ENCODE peak calls at places on chromosomes 12 and 14, in five cellular contexts. N, C, X, R and L are unnamed samples.
A peak's percentile ranks its signal among the peaks of the same experiment; 100 is the strongest.

GRCh38 chr12:10140001-10140400 is 10.0 kb upstream of the CLEC7A start:
- DNase-seq in C (peak; percentile 10), X (peak; percentile 65), N (peak; percentile 35), R (no peak), L (peak; percentile 29)

GRCh38 chr14:31291210-31291609 is 83.6 kb upstream of the HECTD1 start:
- DNase-seq in N (no peak), R (no peak), C (no peak), X (no peak), L (no peak)

GRCh38 chr14:94052662-94053061 is 26.5 kb downstream of the OTUB2 start:
- DNase-seq in N (no peak), X (no peak), R (no peak), C (no peak), L (no peak)

GRCh38 chr14:63496837-63497400 is 46.3 kb downstream of the PPP2R5E start:
- DNase-seq in N (no peak), R (no peak), C (no peak), X (no peak), L (peak; percentile 38)

GRCh38 chr14:23118506-23119361 is at the start of gene CEBPE:
- DNase-seq in C (no peak), R (no peak), N (no peak), X (no peak), L (no peak)

GRCh38 chr14:100907240-100907639 is 3.7 kb upstream of the RTL1 start:
- DNase-seq in R (no peak), C (no peak), X (no peak), N (no peak), L (no peak)

GRCh38 chr12:110316861-110317260 is 35.8 kb downstream of the ATP2A2 start:
- DNase-seq in X (peak; percentile 84), R (no peak), C (no peak), N (no peak), L (no peak)

GRCh38 chr12:6684609-6685008 is 4.6 kb downstream of the ZNF384 start:
- DNase-seq in C (peak; percentile 62), X (peak; percentile 50), N (peak; percentile 57), R (no peak), L (no peak)

GRCh38 chr12:57118711-57119271 is 7.6 kb upstream of the STAT6 start:
- DNase-seq in X (no peak), C (no peak), N (no peak), R (no peak), L (peak; percentile 47)

GRCh38 chr14:58060077-58060476 is 91.9 kb downstream of the ARMH4 start:
- DNase-seq in N (no peak), R (no peak), C (no peak), X (no peak), L (no peak)

GRCh38 chr14:86203843-86204242 is 673.9 kb downstream of the FLRT2 start:
- DNase-seq in N (no peak), R (no peak), C (no peak), X (no peak), L (no peak)

GRCh38 chr12:63764481-63764880 is 15.2 kb upstream of the RXYLT1 start:
- DNase-seq in X (no peak), C (no peak), N (no peak), R (no peak), L (no peak)

GRCh38 chr14:79598339-79598738 is 613.0 kb downstream of the DIO2 start:
- DNase-seq in C (no peak), R (no peak), X (peak; percentile 75), N (no peak), L (no peak)

GRCh38 chr14:55450124-55450523 is 9.7 kb upstream of the TBPL2 start:
- DNase-seq in C (no peak), X (no peak), N (no peak), R (no peak), L (no peak)

GRCh38 chr14:90109858-90110257 is 48.1 kb downstream of the KCNK13 start:
- DNase-seq in C (peak; percentile 42), R (no peak), X (no peak), N (peak; percentile 13), L (no peak)

GRCh38 chr14:105092124-105092911 is 27.1 kb upstream of the GPR132 start:
- DNase-seq in N (no peak), R (peak; percentile 84), X (no peak), C (peak; percentile 72), L (peak; percentile 56)

GRCh38 chr14:31070431-31070830 is 44.3 kb upstream of the STRN3 start:
- DNase-seq in R (no peak), N (no peak), X (peak; percentile 95), C (no peak), L (no peak)

GRCh38 chr12:91965781-91966180 is 179.9 kb downstream of the BTG1 start:
- DNase-seq in N (no peak), R (no peak), C (no peak), X (no peak), L (no peak)

GRCh38 chr14:94322648-94323570 is at the start of gene SERPINA6:
- DNase-seq in N (peak; percentile 95), C (peak; percentile 29), R (peak; percentile 25), X (peak; percentile 45), L (no peak)

GRCh38 chr14:101065246-101065645 is 161.7 kb upstream of the RTL1 start:
- DNase-seq in R (no peak), X (no peak), N (no peak), C (no peak), L (peak; percentile 22)

GRCh38 chr12:92640686-92641085 is 62.1 kb upstream of the PLEKHG7 start:
- DNase-seq in N (no peak), R (no peak), C (no peak), X (peak; percentile 35), L (no peak)

GRCh38 chr12:11762723-11763326 is 113.4 kb downstream of the ETV6 start:
- DNase-seq in R (no peak), N (no peak), X (no peak), C (no peak), L (no peak)

GRCh38 chr12:38386238-38386985 is 69.8 kb downstream of the ALG10B start:
- DNase-seq in C (no peak), R (no peak), X (no peak), N (no peak), L (no peak)

GRCh38 chr14:70358631-70359030 is 852 bp downstream of the COX16 start:
- DNase-seq in C (peak; percentile 19), N (no peak), R (no peak), X (peak; percentile 25), L (no peak)
- H3K4me3 ChIP-seq in C (peak overlapping the region; percentile 89), N (peak overlapping the region; percentile 74), R (peak overlapping the region; percentile 53), X (peak overlapping the region; percentile 63), L (peak overlapping the region; percentile 89)

DNA sequence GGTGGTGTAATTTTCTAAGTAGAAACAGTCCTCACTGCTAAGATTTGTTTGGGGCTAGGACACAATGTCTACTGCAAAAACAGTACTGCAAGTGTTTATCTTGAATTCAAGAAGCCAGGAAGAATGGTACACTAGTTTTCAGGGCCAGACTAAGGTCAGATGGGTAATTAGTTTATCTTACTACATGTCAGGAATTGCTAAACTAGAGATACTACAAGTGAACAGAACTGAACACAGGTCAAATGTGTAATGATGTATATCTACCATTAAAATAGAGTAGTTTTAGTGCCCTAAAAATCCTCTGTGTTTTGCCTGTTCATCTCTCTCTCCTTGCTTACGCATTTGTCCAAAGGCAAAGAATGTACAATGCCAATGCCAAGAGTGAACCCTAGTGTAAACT is 2.3 kb upstream of the RPL41 start:
- DNase-seq in C (no peak), R (no peak), N (no peak), X (no peak), L (no peak)
- H3K36me3 ChIP-seq in C (peaks cover 40% of the 10 kb centered on the region), R (peaks cover 36% of the 10 kb centered on the region), N (peaks cover 39% of the 10 kb centered on the region), X (peaks cover 32% of the 10 kb centered on the region), L (peaks cover 54% of the 10 kb centered on the region)

GRCh38 chr12:129082441-129082840 is 229.2 kb downstream of the GLT1D1 start:
- DNase-seq in N (no peak), X (no peak), R (no peak), C (no peak), L (no peak)

GRCh38 chr12:129079719-129080118 is 226.4 kb downstream of the GLT1D1 start:
- DNase-seq in R (no peak), N (no peak), C (no peak), X (no peak), L (no peak)

GRCh38 chr12:129080413-129080812 is 227.1 kb downstream of the GLT1D1 start:
- DNase-seq in C (no peak), R (no peak), N (no peak), X (no peak), L (no peak)

GRCh38 chr12:129081755-129082250 is 228.5 kb downstream of the GLT1D1 start:
- DNase-seq in C (no peak), X (no peak), R (no peak), N (no peak), L (no peak)

DNA sequence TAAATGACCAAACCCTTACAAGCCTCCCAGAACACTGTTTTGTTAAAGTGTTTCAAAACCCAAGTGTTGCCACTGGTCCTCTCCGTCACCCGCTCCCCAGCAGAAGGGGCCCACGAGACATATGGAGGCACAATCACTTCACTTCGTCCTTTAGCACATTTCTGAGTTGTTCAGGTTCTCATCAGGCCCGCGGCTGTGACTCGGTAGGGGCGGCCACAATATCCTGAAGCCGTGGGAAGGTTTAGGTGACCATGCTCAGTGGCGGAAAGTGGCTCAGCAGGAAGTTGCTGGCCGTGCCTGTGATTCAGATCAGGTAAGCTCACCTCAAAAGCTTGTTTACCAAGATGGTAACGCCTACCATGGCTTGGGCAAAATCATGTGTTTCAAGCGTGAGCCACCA is 227.5 kb downstream of the GLT1D1 start:
- DNase-seq in R (no peak), X (no peak), N (no peak), C (no peak), L (no peak)
- H3K4me1 ChIP-seq in R (no peaks in the 10 kb centered on the region), X (no peaks in the 10 kb centered on the region), N (no peaks in the 10 kb centered on the region), C (no peaks in the 10 kb centered on the region), L (no peaks in the 10 kb centered on the region)

GRCh38 chr12:41211466-41211865 is 23.3 kb downstream of the PDZRN4 start:
- DNase-seq in C (no peak), R (no peak), N (no peak), X (no peak), L (no peak)

GRCh38 chr12:41217731-41218130 is 29.6 kb downstream of the PDZRN4 start:
- DNase-seq in C (no peak), X (no peak), R (no peak), N (no peak), L (no peak)

GRCh38 chr12:41212625-41213024 is 24.5 kb downstream of the PDZRN4 start:
- DNase-seq in X (no peak), C (no peak), N (no peak), R (no peak), L (no peak)

GRCh38 chr12:41213107-41213506 is 25.0 kb downstream of the PDZRN4 start:
- DNase-seq in R (no peak), X (no peak), N (no peak), C (no peak), L (no peak)

GRCh38 chr12:41213648-41214047 is 25.5 kb downstream of the PDZRN4 start:
- DNase-seq in N (no peak), X (no peak), R (no peak), C (no peak), L (no peak)
- H3K4me3 ChIP-seq in N (no peak overlapping the region), X (no peak overlapping the region), R (no peak overlapping the region), C (no peak overlapping the region), L (no peak overlapping the region)

GRCh38 chr12:122985590-122986257 is 5.2 kb downstream of the ARL6IP4 start:
- DNase-seq in C (no peak), N (no peak), R (peak; percentile 68), X (no peak), L (no peak)
- H3K36me3 ChIP-seq in C (peaks cover 14% of the 10 kb centered on the region), N (peaks cover 12% of the 10 kb centered on the region), R (no peaks in the 10 kb centered on the region), X (no peaks in the 10 kb centered on the region), L (peaks cover 70% of the 10 kb centered on the region)

DNA sequence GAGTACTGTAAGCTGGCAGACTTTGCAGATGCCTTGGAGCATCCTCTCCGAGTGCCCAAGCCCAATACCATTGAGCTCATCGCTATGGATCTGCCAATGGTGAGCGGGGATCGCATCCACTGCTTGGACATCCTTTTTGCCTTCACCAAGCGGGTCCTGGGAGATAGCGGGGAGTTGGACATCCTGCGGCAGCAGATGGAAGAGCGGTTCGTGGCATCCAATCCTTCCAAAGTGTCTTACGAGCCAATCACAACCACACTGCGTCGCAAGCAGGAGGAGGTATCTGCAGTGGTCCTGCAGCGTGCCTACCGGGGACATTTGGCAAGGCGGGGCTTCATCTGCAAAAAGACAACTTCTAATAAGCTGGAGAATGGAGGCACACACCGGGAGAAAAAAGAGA is 41.6 kb downstream of the FIGNL2 start:
- DNase-seq in X (no peak), N (no peak), C (no peak), R (no peak), L (no peak)
- H3K4me1 ChIP-seq in X (no peaks in the 10 kb centered on the region), N (no peaks in the 10 kb centered on the region), C (no peaks in the 10 kb centered on the region), R (no peaks in the 10 kb centered on the region), L (peaks cover 2% of the 10 kb centered on the region)